ENCODE peak calls at places on chromosome 11, in four cellular contexts. P is pancreas; B is activated CD4-positive, alpha-beta T cell treated with anti-CD3 and anti-CD28 coated beads, Interleukin-2, amount 10 ng/mL, durations not matched to agents 7 days and 5 days; G is NCI-H1092. I is an unnamed sample.

GRCh38 chr11:65639623-65640482 is 2.0 kb downstream of the SIPA1 start:
- DNase-seq in G (no peak), B (peak), P (no peak), I (no peak)

GRCh38 chr11:61829806-61830205 is 1.7 kb downstream of the FADS2 start:
- DNase-seq in G (no peak), B (no peak), P (no peak), I (no peak)

GRCh38 chr11:60625262-60625661 is 74.2 kb upstream of the MS4A8 start:
- DNase-seq in B (no peak), P (no peak), G (no peak), I (peak)

GRCh38 chr11:118047749-118048148 is 29.1 kb upstream of the TMPRSS4 start:
- DNase-seq in G (no peak), P (no peak), B (no peak), I (no peak)

GRCh38 chr11:69811431-69811830 is 7.8 kb downstream of the FGF3 start:
- DNase-seq in G (no peak), P (no peak), B (no peak), I (no peak)

GRCh38 chr11:24375896-24376295 is 121.0 kb upstream of the LUZP2 start:
- DNase-seq in B (no peak), G (no peak), P (no peak), I (no peak)

GRCh38 chr11:78586452-78587046 is 11.9 kb upstream of the NARS2 start:
- DNase-seq in G (no peak), P (no peak), B (no peak), I (no peak)

GRCh38 chr11:76044750-76045320 is 161.5 kb downstream of the WNT11 start:
- DNase-seq in B (no peak), P (no peak), G (no peak), I (no peak)

GRCh38 chr11:36041988-36042606 is 98.2 kb downstream of the LDLRAD3 start:
- DNase-seq in P (no peak), G (no peak), B (no peak), I (no peak)

GRCh38 chr11:117629891-117630538 is 167.0 kb downstream of the DSCAML1 start:
- DNase-seq in G (no peak), P (peak), B (no peak), I (no peak)

GRCh38 chr11:83120328-83120727 is 36.6 kb upstream of the PCF11 start:
- DNase-seq in B (no peak), P (no peak), G (no peak), I (no peak)

GRCh38 chr11:16612801-16613400 is 125.5 kb upstream of the C11orf58 start:
- DNase-seq in P (no peak), G (no peak), B (no peak), I (peak)

GRCh38 chr11:7251836-7252682 is at the start of gene SYT9:
- DNase-seq in B (peak), G (no peak), P (peak), I (peak)

GRCh38 chr11:73980001-73980960 is 2.4 kb downstream of the UCP2 start:
- DNase-seq in G (peak), B (peak), P (peak), I (no peak)

GRCh38 chr11:1928891-1929541 is 9.5 kb downstream of the TNNT3 start:
- DNase-seq in P (peak), B (no peak), G (no peak), I (no peak)

GRCh38 chr11:77823775-77824174 is 2.8 kb downstream of the AAMDC start:
- DNase-seq in B (no peak), P (no peak), G (no peak), I (no peak)

GRCh38 chr11:122977455-122978302 is 4.0 kb downstream of the BSX start:
- DNase-seq in P (no peak), B (no peak), G (no peak), I (peak)

GRCh38 chr11:65305501-65306268 is 9.0 kb upstream of the CDC42EP2 start:
- DNase-seq in B (no peak), P (no peak), G (no peak), I (no peak)

GRCh38 chr11:130872961-130873360 is 43.3 kb downstream of the SNX19 start:
- DNase-seq in B (no peak), P (no peak), G (no peak), I (peak)

GRCh38 chr11:78171951-78172350 is 16.5 kb downstream of the KCTD21 start:
- DNase-seq in B (no peak), G (no peak), P (no peak), I (no peak)

GRCh38 chr11:130486981-130487380 is 38.5 kb downstream of the ADAMTS15 start:
- DNase-seq in B (no peak), G (no peak), P (no peak), I (no peak)

GRCh38 chr11:45393826-45394225 is 107.7 kb upstream of the SYT13 start:
- DNase-seq in G (no peak), B (no peak), P (no peak), I (no peak)

GRCh38 chr11:27926981-27927481 is 180.9 kb downstream of the KIF18A start:
- DNase-seq in G (no peak), B (no peak), P (no peak), I (peak)

GRCh38 chr11:74449369-74449931 is 17.9 kb downstream of the KCNE3 start:
- DNase-seq in P (no peak), B (peak), G (peak), I (peak)

GRCh38 chr11:82864268-82864667 is 36.0 kb downstream of the PRCP start:
- DNase-seq in P (no peak), B (peak), G (peak), I (peak)

GRCh38 chr11:35526370-35526792 is 965 bp upstream of the PAMR1 start:
- DNase-seq in P (no peak), G (no peak), B (no peak), I (peak)

GRCh38 chr11:83521647-83522596 is 235.8 kb upstream of the CCDC90B start:
- DNase-seq in G (no peak), B (no peak), P (no peak), I (peak)

GRCh38 chr11:59556115-59556882 is 45.0 kb downstream of the OR4D9 start:
- DNase-seq in P (no peak), G (peak), B (peak), I (peak)

GRCh38 chr11:61699737-61700160 is 19.6 kb downstream of the DAGLA start:
- DNase-seq in B (no peak), G (peak), P (peak), I (no peak)

GRCh38 chr11:5620606-5621521 is 3.9 kb upstream of the TRIM34 start:
- DNase-seq in B (no peak), P (no peak), G (no peak), I (peak)

GRCh38 chr11:32830413-32830738 is 649 bp downstream of the PRRG4 start:
- DNase-seq in P (no peak), G (no peak), B (no peak), I (peak)